ENCODE peak calls at places on chromosomes 7 and 10, in seven cellular contexts. J, U, G, V, C, Z and S are unnamed samples.
A peak's percentile ranks its signal among the peaks of the same experiment; 100 is the strongest.

GRCh38 chr10:32433542-32433941 is 12.4 kb upstream of the CCDC7 start:
- DNase-seq in J (no peak), U (no peak), G (no peak), V (no peak), C (no peak), Z (no peak), S (no peak)

GRCh38 chr7:50656141-50656895 is 91.1 kb upstream of the DDC start:
- DNase-seq in J (no peak), U (no peak), G (no peak), V (no peak), C (no peak), Z (no peak), S (peak; percentile 92)

GRCh38 chr10:124005991-124006392 is 87.4 kb downstream of the CHST15 start:
- DNase-seq in J (no peak), U (no peak), G (peak; percentile 43), V (no peak), C (no peak), Z (no peak), S (no peak)

GRCh38 chr10:83930-84530 is 34.9 kb upstream of the TUBB8 start:
- DNase-seq in J (no peak), U (no peak), G (no peak), V (no peak), C (no peak), Z (no peak), S (no peak)

GRCh38 chr10:35300063-35300699 is 36.1 kb upstream of the CCNY start:
- DNase-seq in J (no peak), U (no peak), G (no peak), V (no peak), C (no peak), Z (peak; percentile 29), S (peak; percentile 13)

GRCh38 chr10:80453715-80454525 is at the start of gene TSPAN14:
- DNase-seq in J (peak; percentile 77), U (peak; percentile 74), G (peak; percentile 76), V (peak; percentile 87), C (peak; percentile 82), Z (peak; percentile 82), S (peak; percentile 67)

GRCh38 chr10:3568983-3569382 is 216.0 kb downstream of the KLF6 start:
- DNase-seq in J (no peak), U (no peak), G (no peak), V (no peak), C (no peak), Z (no peak), S (peak; percentile 14)

GRCh38 chr7:43116451-43116850 is 4.0 kb downstream of the HECW1 start:
- DNase-seq in J (no peak), U (no peak), G (no peak), V (peak; percentile 59), C (no peak), Z (no peak), S (no peak)

GRCh38 chr10:48287417-48288391 is 13.2 kb upstream of the FRMPD2 start:
- DNase-seq in J (no peak), U (no peak), G (peak; percentile 91), V (no peak), C (no peak), Z (no peak), S (no peak)

GRCh38 chr7:29289156-29290021 is 94.8 kb downstream of the CHN2 start:
- DNase-seq in J (no peak), U (no peak), G (no peak), V (no peak), C (no peak), Z (no peak), S (peak; percentile 23)

GRCh38 chr10:77293785-77294184 is 343.8 kb downstream of the KCNMA1 start:
- DNase-seq in J (no peak), U (no peak), G (no peak), V (no peak), C (no peak), Z (no peak), S (no peak)

GRCh38 chr7:152543801-152544200 is 108.0 kb upstream of the KMT2C start:
- DNase-seq in J (peak; percentile 75), U (no peak), G (no peak), V (no peak), C (peak; percentile 71), Z (no peak), S (no peak)

GRCh38 chr7:63092951-63093350 is 905.7 kb upstream of the ZNF722 start:
- DNase-seq in J (no peak), U (no peak), G (no peak), V (no peak), C (no peak), Z (no peak), S (no peak)

GRCh38 chr7:69864822-69865221 is 266.5 kb downstream of the AUTS2 start:
- DNase-seq in J (no peak), U (no peak), G (no peak), V (no peak), C (no peak), Z (no peak), S (no peak)

GRCh38 chr10:119375574-119376265 is 166.8 kb downstream of the RGS10 start:
- DNase-seq in J (no peak), U (no peak), G (no peak), V (no peak), C (no peak), Z (no peak), S (peak; percentile 60)

GRCh38 chr7:82674319-82674718 is 230.7 kb upstream of the CACNA2D1 start:
- DNase-seq in J (no peak), U (no peak), G (no peak), V (no peak), C (no peak), Z (no peak), S (no peak)

GRCh38 chr7:38291650-38292049 is 18.2 kb upstream of the TARP start:
- DNase-seq in J (no peak), U (no peak), G (no peak), V (no peak), C (no peak), Z (no peak), S (no peak)

GRCh38 chr7:42876182-42877068 is 35.4 kb downstream of the C7orf25 start:
- DNase-seq in J (peak; percentile 88), U (no peak), G (no peak), V (peak; percentile 71), C (peak; percentile 72), Z (peak; percentile 79), S (no peak)

GRCh38 chr10:91162495-91163268 is 57.8 kb upstream of the PCGF5 start:
- DNase-seq in J (peak; percentile 56), U (peak; percentile 69), G (peak; percentile 64), V (peak; percentile 42), C (peak; percentile 33), Z (peak; percentile 71), S (peak; percentile 84)

GRCh38 chr10:91164520-91165065 is 55.9 kb upstream of the PCGF5 start:
- DNase-seq in J (no peak), U (no peak), G (no peak), V (no peak), C (no peak), Z (no peak), S (no peak)

GRCh38 chr10:91163269-91163708 is 57.2 kb upstream of the PCGF5 start:
- DNase-seq in J (peak; percentile 72), U (peak; percentile 77), G (no peak), V (peak; percentile 81), C (peak; percentile 61), Z (peak; percentile 55), S (peak; percentile 10)

GRCh38 chr10:91163709-91164474 is 56.6 kb upstream of the PCGF5 start:
- DNase-seq in J (peak; percentile 43), U (peak; percentile 61), G (peak; percentile 74), V (no peak), C (peak; percentile 32), Z (peak; percentile 66), S (peak; percentile 47)

DNA sequence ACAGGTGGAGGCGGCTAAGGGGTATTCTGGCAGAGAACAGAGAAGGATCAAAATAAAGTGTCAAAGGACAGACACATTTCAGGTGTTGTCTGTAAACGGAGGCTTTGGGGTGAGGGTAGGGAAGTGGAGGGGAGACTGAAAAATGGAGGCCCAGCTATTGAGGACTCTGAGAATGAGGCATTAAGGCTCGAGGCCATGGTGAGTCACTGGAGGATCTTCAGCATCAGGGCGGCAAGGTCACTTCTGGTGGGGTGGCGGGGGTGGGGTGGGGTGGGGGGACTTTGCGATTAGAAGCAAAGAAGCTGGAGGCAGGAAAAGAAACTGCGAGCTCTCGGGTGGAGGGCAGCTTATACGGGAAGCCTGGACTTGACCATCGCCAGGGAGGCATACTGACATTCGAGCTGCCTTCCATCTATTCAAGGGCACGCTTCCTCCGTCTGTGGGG is 58.4 kb upstream of the PCGF5 start:
- DNase-seq in J (no peak), U (no peak), G (no peak), V (no peak), C (no peak), Z (no peak), S (no peak)
- H3K27ac ChIP-seq in J (no peak overlapping the region), U (peak overlapping the region; percentile 62), G (peak overlapping the region; percentile 98), V (no peak overlapping the region), C (no peak overlapping the region), Z (peak overlapping the region; percentile 75), S (peak overlapping the region; percentile 96)

DNA sequence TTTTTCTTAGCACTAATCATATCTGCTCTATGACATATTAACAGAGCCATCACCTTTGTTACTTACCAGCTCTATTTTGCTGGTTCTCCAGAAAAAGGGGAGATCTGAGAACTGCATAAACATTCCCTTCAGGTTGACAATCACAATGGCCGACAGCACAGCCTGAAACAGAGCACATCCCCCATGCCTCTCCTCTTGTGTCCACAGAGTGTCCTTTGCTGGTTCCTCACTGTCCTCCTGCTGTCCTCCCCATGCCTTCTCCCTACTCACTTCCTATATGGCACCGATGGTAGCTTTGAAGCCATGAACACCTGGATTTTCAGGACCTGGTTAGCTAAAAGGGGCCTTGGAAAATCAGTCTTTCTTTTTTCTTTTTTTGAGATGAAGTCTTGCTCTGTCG is 41.8 kb downstream of the PSMC2 start:
- DNase-seq in J (no peak), U (no peak), G (no peak), V (no peak), C (no peak), Z (no peak), S (no peak)
- H3K4me1 ChIP-seq in J (no peaks in the 10 kb centered on the region), U (no peaks in the 10 kb centered on the region), G (no peaks in the 10 kb centered on the region), V (no peaks in the 10 kb centered on the region), C (no peaks in the 10 kb centered on the region), Z (no peaks in the 10 kb centered on the region), S (no peaks in the 10 kb centered on the region)

GRCh38 chr7:26190417-26190869 is 10.1 kb downstream of the HNRNPA2B1 start:
- DNase-seq in J (no peak), U (no peak), G (no peak), V (no peak), C (no peak), Z (no peak), S (no peak)
- H3K27ac ChIP-seq in J (peak overlapping the region; percentile 16), U (peak overlapping the region; percentile 55), G (peak overlapping the region; percentile 8), V (no peak overlapping the region), C (no peak overlapping the region), Z (no peak overlapping the region), S (no peak overlapping the region)

GRCh38 chr10:36943534-36943933 is 181.9 kb upstream of the ANKRD30A start:
- DNase-seq in J (no peak), U (no peak), G (no peak), V (no peak), C (no peak), Z (no peak), S (no peak)

GRCh38 chr10:36942616-36943015 is 182.8 kb upstream of the ANKRD30A start:
- DNase-seq in J (no peak), U (no peak), G (no peak), V (no peak), C (no peak), Z (no peak), S (no peak)

DNA sequence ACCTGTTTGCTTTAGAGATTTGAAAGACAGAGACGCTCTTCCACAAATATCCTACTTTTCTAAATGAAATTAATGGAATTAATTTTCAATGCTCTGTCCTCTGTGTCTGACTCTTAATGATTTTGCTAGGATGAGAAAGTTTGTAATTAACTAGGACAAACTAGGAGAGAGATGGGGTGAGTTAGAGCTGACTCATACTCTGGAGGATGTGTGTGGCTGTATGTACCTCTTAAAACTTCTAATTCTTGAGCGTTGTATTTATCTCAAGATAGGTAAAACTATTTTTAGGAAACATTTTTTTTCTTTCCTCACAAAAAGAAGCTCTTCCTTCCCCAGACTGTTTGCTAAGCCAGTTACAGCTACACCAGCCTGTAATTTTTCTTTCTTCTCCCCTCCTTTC is 178.8 kb upstream of the ANKRD30A start:
- DNase-seq in J (no peak), U (no peak), G (no peak), V (no peak), C (no peak), Z (no peak), S (no peak)
- H3K4me1 ChIP-seq in J (no peaks in the 10 kb centered on the region), U (no peaks in the 10 kb centered on the region), G (no peaks in the 10 kb centered on the region), V (no peaks in the 10 kb centered on the region), C (no peaks in the 10 kb centered on the region), Z (no peaks in the 10 kb centered on the region), S (no peaks in the 10 kb centered on the region)